ENCODE peak calls at places on chromosomes 11 and 22, in four cellular contexts. R, H, Z and O are unnamed samples.

GRCh38 chr22:41687901-41688364 is 734 bp downstream of the SNU13 start:
- DNase-seq in H (peak; percentile 32), Z (peak; percentile 37), R (peak; percentile 45), O (no peak)

GRCh38 chr11:105673089-105673488 is 63.2 kb downstream of the GRIA4 start:
- DNase-seq in Z (no peak), R (no peak), H (peak; percentile 68), O (peak; percentile 72)

GRCh38 chr11:1728931-1729691 is 21.3 kb downstream of the IFITM10 start:
- DNase-seq in Z (no peak), R (no peak), H (no peak), O (no peak)

GRCh38 chr11:111665779-111666178 is 63.5 kb downstream of the SIK2 start:
- DNase-seq in H (peak; percentile 63), R (peak; percentile 5), Z (peak; percentile 4), O (peak; percentile 57)

GRCh38 chr11:102383839-102384238 is 36.8 kb downstream of the BIRC2 start:
- DNase-seq in H (no peak), Z (no peak), R (no peak), O (no peak)

GRCh38 chr11:128467041-128467440 is 120.3 kb downstream of the ETS1 start:
- DNase-seq in R (no peak), Z (no peak), H (no peak), O (no peak)

GRCh38 chr11:91104237-91104636 is 881.4 kb upstream of the CHORDC1 start:
- DNase-seq in Z (no peak), R (no peak), H (peak; percentile 59), O (peak; percentile 43)

GRCh38 chr11:85721191-85721590 is 35.2 kb upstream of the CCDC89 start:
- DNase-seq in R (no peak), Z (no peak), H (no peak), O (no peak)

GRCh38 chr11:26493616-26494015 is 78.4 kb downstream of the MUC15 start:
- DNase-seq in H (no peak), R (no peak), Z (no peak), O (no peak)

GRCh38 chr11:81237139-81237538 is 1496.5 kb downstream of the FAM181B start:
- DNase-seq in H (peak; percentile 50), Z (no peak), R (peak; percentile 7), O (peak; percentile 49)

GRCh38 chr11:60345489-60345888 is 18.4 kb downstream of the MS4A6E start:
- DNase-seq in R (no peak), Z (peak; percentile 43), H (no peak), O (no peak)

GRCh38 chr22:24819941-24820461 is 14.0 kb downstream of the SGSM1 start:
- DNase-seq in R (no peak), H (no peak), Z (no peak), O (no peak)

GRCh38 chr11:5679811-5680210 is 5.1 kb downstream of the TRIM5 start:
- DNase-seq in R (no peak), H (peak; percentile 14), Z (no peak), O (no peak)

GRCh38 chr11:120168960-120169681 is 31.2 kb upstream of the TRIM29 start:
- DNase-seq in H (peak; percentile 59), Z (peak; percentile 43), R (peak; percentile 29), O (no peak)

GRCh38 chr11:9775393-9775780 is 111.5 kb downstream of the SWAP70 start:
- DNase-seq in H (no peak), R (no peak), Z (no peak), O (no peak)

GRCh38 chr22:39623603-39624500 is 53.3 kb downstream of the CACNA1I start:
- DNase-seq in R (no peak), H (no peak), Z (no peak), O (no peak)

GRCh38 chr11:130832571-130833432 is 83.5 kb downstream of the SNX19 start:
- DNase-seq in R (no peak), Z (no peak), H (peak; percentile 51), O (no peak)

GRCh38 chr11:133808393-133809140 is 36.7 kb downstream of the SPATA19 start:
- DNase-seq in H (no peak), R (no peak), Z (no peak), O (no peak)

GRCh38 chr11:117221775-117222517 is 9.9 kb downstream of the PCSK7 start:
- DNase-seq in Z (no peak), H (peak; percentile 66), R (no peak), O (no peak)

GRCh38 chr11:134041791-134042696 is 26.8 kb upstream of the JAM3 start:
- DNase-seq in H (no peak), R (no peak), Z (no peak), O (no peak)

GRCh38 chr11:47394050-47394321 is 14.4 kb upstream of the SLC39A13 start:
- DNase-seq in H (no peak), Z (no peak), R (no peak), O (no peak)

DNA sequence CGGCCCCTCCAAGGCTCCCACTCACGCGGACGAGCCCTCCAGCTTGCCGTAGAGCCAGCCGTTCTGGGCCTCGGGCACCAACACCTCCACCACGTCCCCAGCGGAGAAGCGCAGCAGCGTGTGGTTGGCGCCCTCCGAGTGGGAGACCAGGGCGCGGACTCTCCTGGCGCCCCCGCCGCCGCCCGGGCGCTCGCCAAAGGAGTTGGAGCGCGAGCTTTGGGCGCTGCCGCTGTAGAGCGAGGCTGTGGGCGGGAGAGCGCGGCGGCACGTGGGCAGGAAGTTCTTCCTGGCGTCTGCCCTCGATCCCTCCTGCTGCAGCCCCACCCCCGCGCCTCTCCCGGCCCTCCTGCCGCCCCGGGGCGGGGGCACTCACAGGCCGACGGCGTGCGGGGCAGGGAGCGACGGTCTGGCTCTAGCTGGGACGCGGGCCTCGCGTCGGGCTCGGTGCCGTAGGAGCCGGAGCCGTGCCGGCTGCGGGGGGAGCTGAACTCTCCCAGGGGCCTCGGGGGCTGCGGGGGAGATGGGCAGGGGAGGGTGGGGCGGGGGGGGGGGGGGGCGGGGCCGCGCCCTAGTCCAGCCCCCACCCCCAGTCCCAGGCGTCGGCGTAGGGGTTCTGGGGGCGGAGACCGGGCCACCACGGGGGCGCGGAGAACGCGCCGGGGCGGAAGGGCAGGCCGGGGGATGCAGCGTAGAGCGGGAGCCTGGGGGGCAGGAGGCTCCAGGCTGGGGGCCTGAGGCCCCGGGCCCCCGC is 4.9 kb upstream of the SLC16A8 start:
- DNase-seq in R (no peak), H (no peak), Z (no peak), O (no peak)
- H3K4me3 ChIP-seq in R (no peak overlapping the region), H (no peak overlapping the region), Z (no peak overlapping the region), O (peak overlapping the region; percentile 14)

GRCh38 chr11:44538375-44539054 is 26.9 kb upstream of the CD82 start:
- DNase-seq in R (peak; percentile 41), Z (peak; percentile 79), H (peak; percentile 59), O (peak; percentile 31)
- H3K4me3 ChIP-seq in R (no peak overlapping the region), Z (no peak overlapping the region), H (no peak overlapping the region), O (no peak overlapping the region)

DNA sequence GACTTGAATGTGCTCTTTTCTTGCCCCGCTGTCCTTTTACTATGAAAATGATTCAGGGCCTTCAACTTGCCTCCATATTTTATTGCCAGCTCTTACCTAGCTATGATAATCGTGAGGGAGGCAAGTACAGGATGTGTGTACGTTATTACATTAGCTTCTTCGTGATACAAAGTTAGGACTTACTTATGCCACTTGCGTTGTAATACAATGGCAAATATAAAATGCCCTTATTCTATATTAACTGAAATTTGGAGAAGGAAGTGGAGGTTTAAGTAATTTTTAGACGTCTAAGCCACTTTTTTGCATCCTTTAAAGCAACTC is 10.8 kb upstream of the CCT8L2 start:
- DNase-seq in Z (no peak), R (no peak), H (no peak), O (no peak)
- H3K4me3 ChIP-seq in Z (no peak overlapping the region), R (no peak overlapping the region), H (no peak overlapping the region), O (no peak overlapping the region)

DNA sequence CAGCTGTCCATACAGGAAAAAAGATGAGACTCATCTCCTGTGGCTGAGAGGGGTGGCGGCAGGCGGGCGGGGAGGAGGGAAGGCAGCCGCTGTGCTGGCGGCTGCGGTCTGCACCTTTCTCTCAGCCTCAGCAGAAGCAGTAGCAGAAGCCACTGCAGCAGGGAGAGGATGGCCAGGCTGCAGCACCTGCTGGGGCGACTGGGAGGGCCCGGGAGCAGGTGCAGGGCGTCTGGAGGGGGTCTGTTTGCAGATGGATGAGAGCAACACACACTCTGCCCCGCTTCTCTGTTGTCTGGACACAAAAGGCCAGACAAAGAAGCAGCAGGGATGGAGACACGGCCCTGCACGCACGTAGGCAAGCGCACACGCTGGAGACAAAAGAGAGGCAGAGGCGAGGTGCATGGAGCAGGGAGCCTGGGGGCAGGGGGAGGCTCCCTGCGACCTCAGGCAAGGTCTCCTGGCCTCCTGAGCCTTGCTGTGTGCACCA is 9.3 kb upstream of the MIAT start:
- DNase-seq in H (no peak), R (no peak), Z (no peak), O (no peak)
- H3K4me3 ChIP-seq in H (no peak overlapping the region), R (no peak overlapping the region), Z (no peak overlapping the region), O (no peak overlapping the region)

GRCh38 chr11:74936976-74937375 is 11.9 kb downstream of the XRRA1 start:
- DNase-seq in H (no peak), R (no peak), Z (no peak), O (no peak)

GRCh38 chr11:74937696-74938475 is 11.0 kb downstream of the XRRA1 start:
- DNase-seq in H (peak; percentile 50), R (no peak), Z (peak; percentile 11), O (no peak)

GRCh38 chr11:74941492-74941891 is 7.4 kb downstream of the XRRA1 start:
- DNase-seq in R (no peak), H (no peak), Z (no peak), O (no peak)

DNA sequence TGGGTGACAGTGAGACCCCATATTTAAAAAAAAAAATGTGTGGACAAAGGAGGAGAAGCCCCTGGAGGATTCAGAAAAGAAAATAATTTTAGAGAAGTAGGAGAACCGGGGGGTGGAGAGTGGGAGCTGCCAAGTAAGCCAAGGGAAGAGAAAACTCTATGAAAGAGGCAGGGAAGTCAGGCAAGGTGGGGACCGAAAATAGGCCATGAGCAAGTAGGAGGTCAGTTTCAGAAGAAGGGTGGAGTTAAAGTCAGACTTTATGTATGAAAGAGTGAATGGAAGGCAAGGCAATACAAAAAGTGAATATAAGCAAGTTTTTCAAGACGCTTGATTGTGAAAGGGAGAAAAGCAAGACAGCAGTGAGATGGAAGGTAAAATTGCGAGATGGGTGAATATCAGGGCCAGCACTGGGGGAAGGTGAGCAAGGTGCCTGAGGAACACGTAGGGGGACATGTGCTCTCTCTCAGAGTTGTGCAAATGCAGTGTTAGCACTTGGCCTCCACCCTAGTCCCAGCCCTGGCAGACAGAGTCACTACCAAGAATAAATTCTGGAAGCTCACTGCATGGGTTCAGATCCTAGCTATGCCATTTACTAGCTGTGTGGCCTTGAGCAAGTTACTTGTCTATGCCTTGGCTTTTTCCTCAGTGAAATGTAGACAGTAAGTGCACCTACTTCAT is 6.7 kb downstream of the XRRA1 start:
- DNase-seq in R (no peak), H (no peak), Z (no peak), O (no peak)
- H3K4me3 ChIP-seq in R (no peak overlapping the region), H (no peak overlapping the region), Z (no peak overlapping the region), O (no peak overlapping the region)

GRCh38 chr22:43923191-43923590 is 414 bp upstream of the PNPLA3 start:
- DNase-seq in H (peak; percentile 48), R (no peak), Z (peak; percentile 58), O (no peak)
- H3K4me3 ChIP-seq in H (peak overlapping the region; percentile 39), R (peak overlapping the region; percentile 47), Z (peak overlapping the region; percentile 69), O (peak overlapping the region; percentile 30)

DNA sequence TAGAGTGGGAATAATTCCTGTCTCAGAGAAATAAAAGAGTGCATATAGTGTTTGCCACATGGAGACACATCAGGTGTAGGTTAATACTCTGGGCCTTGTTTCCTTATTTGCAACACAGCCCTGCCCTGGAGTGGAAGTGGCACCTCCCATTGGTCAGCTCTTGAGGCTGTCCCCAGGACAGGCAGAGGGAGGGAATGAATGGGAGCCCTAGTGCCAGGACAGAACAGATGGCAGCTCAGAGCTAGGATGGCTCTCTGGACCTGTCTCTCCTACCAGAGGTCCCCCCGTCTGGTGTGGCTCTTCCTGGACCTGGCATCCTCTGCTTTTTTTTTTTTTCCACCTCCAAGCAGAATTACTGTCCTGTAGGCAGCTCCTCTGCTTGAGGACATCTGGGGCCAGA is 35.6 kb downstream of the LIMK2 start:
- DNase-seq in Z (no peak), H (no peak), R (no peak), O (no peak)
- H3K4me3 ChIP-seq in Z (no peak overlapping the region), H (peak overlapping the region; percentile 70), R (no peak overlapping the region), O (peak overlapping the region; percentile 66)